ENCODE peak calls at places on chromosome 14, in five cellular contexts. N, A, D, Z and H are unnamed samples.

GRCh38 chr14:100525615-100526014 is 61.6 kb downstream of the BEGAIN start:
- DNase-seq in N (no peak), A (peak), D (peak), Z (no peak), H (peak)

GRCh38 chr14:50821471-50822464 is 9.2 kb downstream of the NIN start:
- DNase-seq in N (no peak), A (no peak), D (peak), Z (no peak), H (no peak)

GRCh38 chr14:98633380-98633779 is 638.6 kb downstream of the BCL11B start:
- DNase-seq in N (peak), A (peak), D (no peak), Z (no peak), H (no peak)

GRCh38 chr14:93879362-93879983 is 47.7 kb upstream of the FAM181A start:
- DNase-seq in N (no peak), A (no peak), D (no peak), Z (no peak), H (no peak)

GRCh38 chr14:76829650-76830421 is 3.6 kb downstream of the LRRC74A start:
- DNase-seq in N (peak), A (peak), D (no peak), Z (no peak), H (no peak)

GRCh38 chr14:102777711-102778615 is 714 bp downstream of the TRAF3 start:
- DNase-seq in N (peak), A (no peak), D (peak), Z (no peak), H (peak)

GRCh38 chr14:50964683-50965390 is 20.6 kb upstream of the PYGL start:
- DNase-seq in N (no peak), A (no peak), D (no peak), Z (peak), H (no peak)

GRCh38 chr14:101763941-101764709 is 2.6 kb downstream of the PPP2R5C start:
- DNase-seq in N (no peak), A (no peak), D (no peak), Z (no peak), H (no peak)

GRCh38 chr14:31070431-31070830 is 44.3 kb upstream of the STRN3 start:
- DNase-seq in N (no peak), A (no peak), D (no peak), Z (no peak), H (no peak)

GRCh38 chr14:75339059-75339458 is 60.4 kb downstream of the FOS start:
- DNase-seq in N (no peak), A (no peak), D (no peak), Z (no peak), H (no peak)

GRCh38 chr14:75640876-75641275 is 19.8 kb downstream of the ERG28 start:
- DNase-seq in N (no peak), A (no peak), D (no peak), Z (no peak), H (no peak)

GRCh38 chr14:53634793-53635192 is 321.8 kb downstream of the BMP4 start:
- DNase-seq in N (no peak), A (no peak), D (no peak), Z (no peak), H (no peak)

GRCh38 chr14:103427485-103428443 is 42.5 kb downstream of the MARK3 start:
- DNase-seq in N (peak), A (no peak), D (no peak), Z (no peak), H (no peak)

GRCh38 chr14:76117789-76118188 is 33.9 kb upstream of the GPATCH2L start:
- DNase-seq in N (no peak), A (no peak), D (no peak), Z (no peak), H (no peak)

GRCh38 chr14:77561881-77562280 is 54.6 kb downstream of the SPTLC2 start:
- DNase-seq in N (no peak), A (no peak), D (no peak), Z (no peak), H (no peak)

GRCh38 chr14:26729851-26730250 is 132.0 kb upstream of the NOVA1 start:
- DNase-seq in N (no peak), A (no peak), D (no peak), Z (no peak), H (no peak)